ENCODE peak calls at places on chromosomes 16 and 17, in ten cellular contexts. E, B, R, N, Q, C, T, W, A and S are unnamed samples.

GRCh38 chr17:63961355-63962207 is 11.1 kb downstream of the SCN4A start:
- DNase-seq in R (peak; percentile 17), C (peak; percentile 98), A (no peak), B (peak; percentile 79), Q (peak; percentile 85), T (peak; percentile 49), N (peak; percentile 35), E (no peak), W (no peak), S (peak; percentile 59)

GRCh38 chr17:50221500-50222480 is 20.4 kb upstream of the COL1A1 start:
- DNase-seq in R (no peak), C (no peak), B (no peak), T (peak; percentile 51), Q (peak; percentile 70), A (no peak), E (no peak), W (no peak), N (no peak), S (peak; percentile 91)

GRCh38 chr16:590875-591200 is 972 bp downstream of the RAB40C start:
- DNase-seq in T (no peak), E (no peak), C (no peak), W (no peak), A (no peak), R (no peak), Q (no peak), N (no peak), B (no peak), S (no peak)

GRCh38 chr17:50169121-50169764 is 3.4 kb downstream of the SGCA start:
- DNase-seq in T (peak; percentile 66), C (peak; percentile 75), A (no peak), N (peak; percentile 73), R (peak; percentile 69), E (peak; percentile 75), B (peak; percentile 81), Q (peak; percentile 82), W (no peak), S (peak; percentile 50)

GRCh38 chr17:71760062-71760720 is 360.6 kb upstream of the SOX9 start:
- DNase-seq in E (no peak), A (no peak), R (no peak), B (no peak), Q (peak; percentile 57), T (peak; percentile 26), C (no peak), N (no peak), W (no peak), S (peak; percentile 81)

GRCh38 chr16:74778646-74779045 is 4.0 kb upstream of the FA2H start:
- DNase-seq in E (no peak), N (no peak), C (no peak), R (no peak), A (no peak), Q (no peak), T (no peak), W (no peak), B (no peak), S (no peak)

GRCh38 chr16:71255721-71256120 is 25.2 kb upstream of the HYDIN start:
- DNase-seq in E (no peak), W (peak; percentile 4), R (no peak), B (no peak), Q (no peak), A (no peak), T (no peak), N (no peak), C (no peak), S (no peak)

GRCh38 chr16:78200623-78201096 is 101.2 kb downstream of the WWOX start:
- DNase-seq in A (no peak), T (no peak), B (no peak), N (no peak), R (no peak), E (no peak), C (no peak), Q (no peak), W (no peak), S (no peak)

GRCh38 chr17:19306160-19307111 is 56.1 kb downstream of the B9D1 start:
- DNase-seq in Q (no peak), T (no peak), C (no peak), W (no peak), E (no peak), R (peak; percentile 78), B (peak; percentile 82), N (peak; percentile 27), A (no peak), S (no peak)

GRCh38 chr16:4140652-4141051 is 24.4 kb upstream of the ADCY9 start:
- DNase-seq in T (peak; percentile 66), B (no peak), C (no peak), N (no peak), E (no peak), Q (peak; percentile 60), A (no peak), R (no peak), W (no peak), S (peak; percentile 89)

GRCh38 chr16:70646260-70647241 is at the start of gene IL34:
- DNase-seq in R (no peak), B (no peak), Q (no peak), T (peak; percentile 26), W (no peak), A (peak; percentile 26), C (peak; percentile 6), E (peak; percentile 58), N (no peak), S (no peak)

GRCh38 chr17:410674-411401 is 58.2 kb upstream of the RPH3AL start:
- DNase-seq in R (peak; percentile 85), E (no peak), N (peak; percentile 66), B (no peak), Q (no peak), A (no peak), C (no peak), T (peak; percentile 36), W (no peak), S (no peak)

GRCh38 chr17:35912942-35913341 is 17.6 kb downstream of the RDM1 start:
- DNase-seq in E (no peak), R (no peak), A (no peak), W (no peak), N (no peak), T (no peak), Q (no peak), B (no peak), C (no peak), S (no peak)

GRCh38 chr17:17413215-17413792 is 63.5 kb upstream of the MED9 start:
- DNase-seq in A (no peak), Q (no peak), T (no peak), R (no peak), B (no peak), N (no peak), W (no peak), E (no peak), C (no peak), S (no peak)

GRCh38 chr16:30956601-30957455 is 726 bp upstream of the SETD1A start:
- DNase-seq in Q (peak; percentile 86), A (peak; percentile 47), C (peak; percentile 94), R (peak; percentile 69), T (peak; percentile 93), W (peak; percentile 71), B (peak; percentile 86), E (peak; percentile 83), N (peak; percentile 91), S (peak; percentile 84)

GRCh38 chr17:20095366-20096080 is 86.4 kb downstream of the SPECC1 start:
- DNase-seq in E (peak; percentile 61), B (no peak), T (peak; percentile 40), A (peak; percentile 50), R (no peak), C (peak; percentile 70), N (no peak), W (peak; percentile 24), Q (peak; percentile 34), S (peak; percentile 38)

GRCh38 chr16:50680907-50681885 is at the start of gene SNX20:
- DNase-seq in A (no peak), W (no peak), R (peak; percentile 76), Q (no peak), T (no peak), N (peak; percentile 73), E (no peak), B (peak; percentile 60), C (no peak), S (no peak)

GRCh38 chr17:4533522-4534502 is 21.4 kb downstream of the MYBBP1A start:
- DNase-seq in W (peak; percentile 59), Q (no peak), B (peak; percentile 24), A (no peak), T (no peak), N (no peak), R (no peak), C (no peak), E (no peak), S (no peak)

GRCh38 chr17:81119223-81120148 is 45.8 kb upstream of the PVALEF start:
- DNase-seq in C (peak; percentile 98), N (peak; percentile 93), Q (peak; percentile 96), T (peak; percentile 91), B (peak; percentile 78), A (peak; percentile 89), E (peak; percentile 99), W (peak; percentile 52), R (peak; percentile 86), S (peak; percentile 74)

GRCh38 chr16:67762385-67762784 is 43.3 kb upstream of the GFOD2 start:
- DNase-seq in T (no peak), E (no peak), Q (no peak), A (no peak), R (no peak), W (no peak), N (no peak), C (no peak), B (no peak), S (no peak)

GRCh38 chr16:5302372-5303114 is 204.9 kb upstream of the EEF2KMT start:
- DNase-seq in T (no peak), E (no peak), A (no peak), B (no peak), W (no peak), R (no peak), C (no peak), N (no peak), Q (no peak), S (no peak)

GRCh38 chr17:5203908-5204294 is 12.2 kb upstream of the ZNF594 start:
- DNase-seq in Q (peak; percentile 75), R (no peak), C (no peak), W (no peak), N (no peak), A (no peak), B (no peak), E (no peak), T (peak; percentile 14), S (peak; percentile 68)

GRCh38 chr17:60145006-60145935 is 4.5 kb upstream of the CA4 start:
- DNase-seq in E (no peak), Q (no peak), R (no peak), T (no peak), N (no peak), W (no peak), B (no peak), A (no peak), C (no peak), S (no peak)

GRCh38 chr17:27218719-27219488 is 75.0 kb upstream of the WSB1 start:
- DNase-seq in W (no peak), T (no peak), A (no peak), B (peak; percentile 77), C (no peak), Q (no peak), R (no peak), E (no peak), N (peak; percentile 61), S (no peak)

GRCh38 chr16:25256821-25257503 is 683 bp downstream of the ZKSCAN2 start:
- DNase-seq in E (no peak), N (no peak), Q (no peak), R (no peak), B (no peak), C (peak; percentile 26), T (no peak), A (no peak), W (no peak), S (peak; percentile 7)

GRCh38 chr16:51522902-51523301 is 371.8 kb upstream of the SALL1 start:
- DNase-seq in E (no peak), C (no peak), T (no peak), W (no peak), N (no peak), A (no peak), B (no peak), R (no peak), Q (no peak), S (no peak)

GRCh38 chr17:12538003-12538402 is 127.7 kb upstream of the MYOCD start:
- DNase-seq in R (no peak), Q (no peak), B (no peak), N (no peak), T (no peak), C (no peak), E (no peak), A (no peak), W (no peak), S (no peak)

GRCh38 chr16:89187337-89188063 is 12.8 kb downstream of the SLC22A31 start:
- DNase-seq in W (no peak), E (no peak), Q (peak; percentile 22), T (peak; percentile 13), C (no peak), A (no peak), N (no peak), B (peak; percentile 60), R (peak; percentile 42), S (no peak)